ENCODE peak calls at places on chromosomes 2 and 18, in five cellular contexts. Q is neural crest cell, O is endothelial cell, J is tibial nerve, D is ovary. R is an unnamed sample.

GRCh38 chr18:26448714-26449159 is 99.6 kb downstream of the KCTD1 start:
- DNase-seq in D (no peak), Q (no peak), J (no peak), O (no peak), R (no peak)

GRCh38 chr2:231932711-231932970 is 6.4 kb upstream of the NPPC start:
- DNase-seq in Q (no peak), J (no peak), O (no peak), D (no peak), R (no peak)

GRCh38 chr18:36284671-36285295 is 12.7 kb upstream of the FHOD3 start:
- DNase-seq in Q (peak; percentile 45), D (no peak), J (peak; percentile 76), O (peak; percentile 49), R (no peak)

GRCh38 chr2:128635361-128635900 is 316.8 kb upstream of the HS6ST1 start:
- DNase-seq in Q (no peak), O (no peak), D (no peak), J (no peak), R (peak; percentile 4)

GRCh38 chr18:55477537-55478300 is 110.3 kb downstream of the TCF4 start:
- DNase-seq in J (peak; percentile 27), O (no peak), Q (no peak), D (no peak), R (no peak)

GRCh38 chr18:58338141-58338540 is 290.8 kb downstream of the ALPK2 start:
- DNase-seq in Q (no peak), O (no peak), J (no peak), D (no peak), R (no peak)

GRCh38 chr2:218129756-218130155 is 3.9 kb downstream of the CXCR2 start:
- DNase-seq in Q (no peak), J (no peak), O (no peak), D (no peak), R (no peak)

GRCh38 chr2:62305421-62306176 is 109.7 kb downstream of the B3GNT2 start:
- DNase-seq in D (no peak), Q (no peak), O (peak; percentile 25), J (no peak), R (no peak)

GRCh38 chr2:239162141-239162821 is 238.5 kb downstream of the HDAC4 start:
- DNase-seq in O (no peak), Q (no peak), D (peak; percentile 15), J (no peak), R (peak; percentile 9)

GRCh38 chr2:33033524-33034150 is 86.9 kb downstream of the LTBP1 start:
- DNase-seq in D (no peak), Q (no peak), J (no peak), O (no peak), R (peak; percentile 96)

GRCh38 chr2:44715671-44716077 is 225.8 kb upstream of the SIX3 start:
- DNase-seq in D (no peak), J (no peak), Q (peak; percentile 1), O (peak; percentile 17), R (peak; percentile 14)

GRCh38 chr18:56021136-56021813 is 433.3 kb upstream of the TCF4 start:
- DNase-seq in Q (no peak), J (no peak), D (no peak), O (no peak), R (no peak)

GRCh38 chr2:69833752-69834151 is 4.3 kb downstream of the GMCL1 start:
- DNase-seq in O (no peak), D (no peak), J (no peak), Q (no peak), R (no peak)

GRCh38 chr18:75204262-75204977 is 4.5 kb downstream of the PTGR3 start:
- DNase-seq in J (no peak), Q (no peak), D (peak; percentile 72), O (peak; percentile 36), R (peak; percentile 50)

GRCh38 chr2:58039170-58039611 is 7.4 kb upstream of the VRK2 start:
- DNase-seq in Q (no peak), J (no peak), D (no peak), O (no peak), R (no peak)

GRCh38 chr18:23619388-23619873 is 33.1 kb upstream of the NPC1 start:
- DNase-seq in O (peak; percentile 17), D (peak; percentile 80), Q (no peak), J (no peak), R (peak; percentile 49)
- TF ChIP-seq CTCF in O (no peak), D (no peak), Q (no peak), J (peak; percentile 6), R (peak; percentile 11)

GRCh38 chr2:122267947-122268346 is 512.5 kb downstream of the TSN start:
- DNase-seq in O (no peak), Q (no peak), D (no peak), J (no peak), R (no peak)

GRCh38 chr2:122261923-122262322 is 506.5 kb downstream of the TSN start:
- DNase-seq in D (no peak), J (no peak), O (no peak), Q (no peak), R (no peak)

GRCh38 chr2:122263746-122264145 is 508.3 kb downstream of the TSN start:
- DNase-seq in O (no peak), J (no peak), D (no peak), Q (no peak), R (no peak)
- TF ChIP-seq CTCF in O (no peak), J (no peak), D (no peak), Q (no peak), R (no peak)

GRCh38 chr2:196068271-196069209 is at the start of gene DNAH7:
- DNase-seq in D (peak; percentile 85), J (peak; percentile 83), O (peak; percentile 90), Q (peak; percentile 83), R (peak; percentile 91)
- TF ChIP-seq CTCF in D (peak; percentile 66), J (peak; percentile 75), O (peak; percentile 85), Q (peak; percentile 94), R (peak; percentile 93)

DNA sequence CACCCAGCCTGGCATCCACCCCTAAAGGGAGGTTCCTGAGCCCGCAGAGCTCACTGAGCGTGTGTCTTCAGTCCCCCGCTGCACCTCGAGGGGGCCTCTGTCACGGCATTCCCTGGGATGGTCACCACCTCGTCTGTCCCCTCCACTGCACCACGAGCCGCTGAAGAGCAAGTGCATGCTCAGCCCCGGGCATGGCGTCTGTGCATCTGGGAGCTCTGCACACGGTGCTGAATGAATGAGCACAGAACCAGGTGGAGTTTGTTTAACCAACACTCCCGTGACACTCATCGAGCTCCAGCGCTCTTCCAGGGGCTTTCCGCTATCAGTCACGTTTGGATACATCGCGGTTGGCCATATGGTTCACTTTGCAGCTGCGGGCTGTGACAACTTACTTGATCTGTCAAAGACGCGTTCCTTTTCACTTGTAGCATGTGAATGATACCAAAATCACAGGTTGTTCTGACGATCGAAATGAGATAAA is 9.2 kb downstream of the ALLC start:
- DNase-seq in Q (no peak), J (no peak), D (no peak), O (no peak), R (no peak)
- TF ChIP-seq CTCF in Q (no peak), J (no peak), D (no peak), O (no peak), R (no peak)

GRCh38 chr18:10524507-10525425 is 1.1 kb upstream of the NAPG start:
- DNase-seq in J (no peak), O (no peak), Q (no peak), D (no peak), R (no peak)

GRCh38 chr18:10523544-10523943 is 2.3 kb upstream of the NAPG start:
- DNase-seq in D (no peak), Q (no peak), O (no peak), J (no peak), R (no peak)

GRCh38 chr18:10528439-10528838 is 2.6 kb downstream of the NAPG start:
- DNase-seq in D (no peak), Q (no peak), O (no peak), J (no peak), R (no peak)

GRCh38 chr18:10525563-10526210 is at the start of gene NAPG:
- DNase-seq in D (peak; percentile 89), O (peak; percentile 93), Q (peak; percentile 76), J (peak; percentile 70), R (peak; percentile 94)

GRCh38 chr18:10526211-10526949 is 553 bp downstream of the NAPG start:
- DNase-seq in J (peak; percentile 14), Q (peak; percentile 37), D (peak; percentile 75), O (peak; percentile 65), R (peak; percentile 82)
- TF ChIP-seq CTCF in J (no peak), Q (no peak), D (no peak), O (no peak), R (no peak)

GRCh38 chr2:68110102-68110501 is 47.3 kb upstream of the C1D start:
- DNase-seq in D (no peak), Q (no peak), O (no peak), J (no peak), R (no peak)
- TF ChIP-seq CTCF in D (no peak), Q (no peak), O (no peak), J (no peak), R (no peak)

GRCh38 chr2:152755029-152755428 is 36.6 kb downstream of the ARL6IP6 start:
- DNase-seq in J (no peak), D (no peak), Q (no peak), O (peak; percentile 56), R (peak; percentile 72)
- TF ChIP-seq CTCF in J (no peak), D (no peak), Q (peak; percentile 58), O (peak; percentile 59), R (peak; percentile 54)

GRCh38 chr18:47260924-47261701 is 9.7 kb upstream of the SKOR2 start:
- DNase-seq in O (peak; percentile 53), D (no peak), J (no peak), Q (no peak), R (peak; percentile 77)
- TF ChIP-seq CTCF in O (peak; percentile 28), D (no peak), J (no peak), Q (peak; percentile 28), R (peak; percentile 66)

GRCh38 chr18:74081966-74082365 is 65.7 kb downstream of the FBXO15 start:
- DNase-seq in D (no peak), Q (no peak), J (no peak), O (no peak), R (no peak)

GRCh38 chr18:74082476-74083070 is 65.1 kb downstream of the FBXO15 start:
- DNase-seq in Q (peak; percentile 28), O (peak; percentile 68), J (no peak), D (no peak), R (peak; percentile 60)

GRCh38 chr18:74078257-74078656 is 69.4 kb downstream of the FBXO15 start:
- DNase-seq in Q (no peak), D (no peak), O (no peak), J (no peak), R (no peak)

GRCh38 chr18:74083071-74083954 is 64.3 kb downstream of the FBXO15 start:
- DNase-seq in O (no peak), Q (no peak), D (no peak), J (no peak), R (no peak)

DNA sequence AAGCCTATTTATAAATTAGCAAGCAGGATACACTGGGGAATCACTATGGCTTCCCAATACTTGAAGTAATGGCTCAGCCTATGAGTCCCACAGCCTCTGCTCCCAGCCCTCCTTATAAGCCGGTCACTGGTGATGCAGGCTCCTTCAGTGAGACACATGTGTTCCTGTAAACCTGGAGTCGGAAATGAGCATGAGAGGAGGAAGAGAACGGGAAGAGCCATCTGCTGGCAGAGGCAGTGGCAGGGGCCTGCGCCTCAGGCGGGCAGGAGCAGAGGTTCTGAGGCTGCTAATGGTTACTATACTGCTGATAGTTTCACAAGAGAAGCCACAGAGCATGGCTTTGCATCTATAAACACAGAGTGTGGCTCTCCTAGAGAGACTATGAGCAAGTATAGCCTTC is 63.5 kb downstream of the FBXO15 start:
- DNase-seq in O (no peak), D (no peak), J (no peak), Q (no peak), R (no peak)
- TF ChIP-seq CTCF in O (no peak), D (no peak), J (no peak), Q (no peak), R (no peak)